ENCODE peak calls at places on chromosomes 13 and 19, in six cellular contexts. Y is effector memory CD4-positive, alpha-beta T cell; J is CD8-positive, alpha-beta memory T cell; S is ovary; T is left lung; L is heart right ventricle. Q is an unnamed sample.
A peak's percentile ranks its signal among the peaks of the same experiment; 100 is the strongest.

GRCh38 chr19:7705387-7706187 is 3.7 kb upstream of the FCER2 start:
- DNase-seq in Y (peak; percentile 57), J (peak; percentile 67), S (no peak), T (peak; percentile 91), L (peak; percentile 44), Q (no peak)

GRCh38 chr19:35055715-35056179 is 14.2 kb downstream of the HPN start:
- DNase-seq in Y (no peak), J (no peak), S (no peak), T (no peak), L (no peak), Q (no peak)

GRCh38 chr19:2193807-2194206 is 30.1 kb downstream of the DOT1L start:
- DNase-seq in Y (no peak), J (no peak), S (no peak), T (no peak), L (no peak), Q (no peak)

GRCh38 chr19:10069046-10069445 is 17.1 kb upstream of the SHFL start:
- DNase-seq in Y (no peak), J (no peak), S (no peak), T (no peak), L (no peak), Q (no peak)

GRCh38 chr13:35470671-35471465 is 5.6 kb downstream of the MAB21L1 start:
- DNase-seq in Y (no peak), J (no peak), S (peak; percentile 71), T (peak; percentile 79), L (peak; percentile 29), Q (peak; percentile 48)

GRCh38 chr13:46149272-46150133 is 32.5 kb downstream of the LCP1 start:
- DNase-seq in Y (no peak), J (no peak), S (no peak), T (no peak), L (no peak), Q (no peak)

GRCh38 chr19:37988758-37989635 is 82.0 kb downstream of the SIPA1L3 start:
- DNase-seq in Y (no peak), J (no peak), S (no peak), T (no peak), L (no peak), Q (no peak)

GRCh38 chr13:100560498-100561215 is 27.9 kb downstream of the GGACT start:
- DNase-seq in Y (no peak), J (no peak), S (no peak), T (no peak), L (no peak), Q (no peak)

GRCh38 chr13:99218969-99219368 is 18.3 kb downstream of the UBAC2 start:
- DNase-seq in Y (peak; percentile 42), J (peak; percentile 87), S (no peak), T (no peak), L (no peak), Q (peak; percentile 55)

GRCh38 chr13:40692946-40693345 is 26.5 kb upstream of the FOXO1 start:
- DNase-seq in Y (no peak), J (no peak), S (no peak), T (no peak), L (no peak), Q (peak; percentile 4)

GRCh38 chr19:37966211-37967072 is 59.4 kb downstream of the SIPA1L3 start:
- DNase-seq in Y (no peak), J (no peak), S (no peak), T (no peak), L (no peak), Q (no peak)

GRCh38 chr19:19460761-19461265 is 54.5 kb downstream of the TSSK6 start:
- DNase-seq in Y (peak; percentile 40), J (peak; percentile 71), S (peak; percentile 57), T (peak; percentile 92), L (peak; percentile 73), Q (no peak)

GRCh38 chr13:67769063-67769986 is 539.2 kb upstream of the PCDH9 start:
- DNase-seq in Y (no peak), J (no peak), S (no peak), T (peak; percentile 53), L (no peak), Q (no peak)

GRCh38 chr19:2969104-2969504 is 8.3 kb upstream of the TLE6 start:
- DNase-seq in Y (no peak), J (no peak), S (peak; percentile 64), T (peak; percentile 20), L (peak; percentile 84), Q (no peak)

GRCh38 chr19:30322641-30323320 is 49.4 kb upstream of the ZNF536 start:
- DNase-seq in Y (no peak), J (no peak), S (no peak), T (no peak), L (no peak), Q (no peak)

GRCh38 chr19:10113592-10113963 is 2.1 kb downstream of the P2RY11 start:
- DNase-seq in Y (no peak), J (peak; percentile 29), S (peak; percentile 53), T (no peak), L (no peak), Q (no peak)

GRCh38 chr19:42121666-42122069 is 10.6 kb downstream of the POU2F2 start:
- DNase-seq in Y (peak; percentile 68), J (peak; percentile 49), S (no peak), T (peak; percentile 91), L (peak; percentile 47), Q (peak; percentile 94)

GRCh38 chr13:85236431-85236830 is 562.8 kb downstream of the SLITRK6 start:
- DNase-seq in Y (no peak), J (no peak), S (no peak), T (no peak), L (no peak), Q (peak; percentile 67)

GRCh38 chr19:34232566-34233481 is 21.5 kb upstream of the GARRE1 start:
- DNase-seq in Y (no peak), J (no peak), S (peak; percentile 75), T (no peak), L (peak; percentile 54), Q (peak; percentile 77)

GRCh38 chr13:41496420-41497234 is 39.3 kb downstream of the RGCC start:
- DNase-seq in Y (no peak), J (no peak), S (no peak), T (no peak), L (no peak), Q (peak; percentile 43)

GRCh38 chr19:33419763-33420080 is 46.2 kb downstream of the CEBPG start:
- DNase-seq in Y (no peak), J (no peak), S (no peak), T (peak; percentile 65), L (no peak), Q (no peak)

GRCh38 chr19:51784922-51785690 is 9.9 kb upstream of the FPR3 start:
- DNase-seq in Y (no peak), J (no peak), S (no peak), T (no peak), L (peak; percentile 66), Q (no peak)

GRCh38 chr19:827710-828321 is at the start of gene AZU1:
- DNase-seq in Y (no peak), J (no peak), S (no peak), T (peak; percentile 86), L (no peak), Q (no peak)

GRCh38 chr13:74629985-74630384 is 495.8 kb upstream of the KLF12 start:
- DNase-seq in Y (no peak), J (no peak), S (no peak), T (no peak), L (no peak), Q (no peak)

GRCh38 chr13:64534302-64534701 is 2695.8 kb downstream of the PCDH9 start:
- DNase-seq in Y (no peak), J (no peak), S (no peak), T (no peak), L (no peak), Q (no peak)

GRCh38 chr13:44093607-44094583 is 214.2 kb downstream of the LACC1 start:
- DNase-seq in Y (no peak), J (no peak), S (no peak), T (no peak), L (no peak), Q (no peak)

GRCh38 chr13:26515721-26516120 is 41.8 kb upstream of the WASF3 start:
- DNase-seq in Y (no peak), J (no peak), S (no peak), T (no peak), L (no peak), Q (no peak)

GRCh38 chr13:21637296-21637695 is 33.3 kb upstream of the MICU2 start:
- DNase-seq in Y (no peak), J (no peak), S (no peak), T (peak; percentile 90), L (no peak), Q (peak; percentile 76)

GRCh38 chr13:79246575-79246949 is 159.5 kb downstream of the RBM26 start:
- DNase-seq in Y (no peak), J (no peak), S (no peak), T (no peak), L (no peak), Q (no peak)

GRCh38 chr19:48501446-48501960 is 10.1 kb downstream of the LMTK3 start:
- DNase-seq in Y (peak; percentile 40), J (peak; percentile 37), S (no peak), T (peak; percentile 88), L (no peak), Q (no peak)

GRCh38 chr13:112107289-112107688 is 40.3 kb downstream of the SOX1 start:
- DNase-seq in Y (no peak), J (no peak), S (no peak), T (peak; percentile 50), L (no peak), Q (no peak)
- H3K4me3 ChIP-seq in Y (no peak overlapping the region), J (no peak overlapping the region), S (no peak overlapping the region), T (no peak overlapping the region), L (no peak overlapping the region), Q (no peak overlapping the region)

DNA sequence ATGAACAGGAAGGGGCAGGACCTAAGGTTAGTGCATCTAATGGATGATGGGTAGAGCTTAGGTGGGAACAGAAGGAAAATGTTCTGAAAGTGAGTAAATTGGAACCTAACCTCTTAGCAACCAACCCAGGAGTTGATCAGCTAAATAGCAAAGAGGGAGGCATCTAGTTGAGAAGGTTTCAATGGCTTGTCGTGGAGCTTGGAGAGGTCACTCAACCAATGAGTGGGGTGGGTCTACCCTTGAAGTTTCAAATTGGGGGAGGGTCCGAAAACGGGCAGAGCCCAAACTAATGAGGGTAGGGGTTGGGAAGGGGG is 5.7 kb upstream of the SHKBP1 start:
- DNase-seq in Y (no peak), J (no peak), S (no peak), T (no peak), L (no peak), Q (no peak)
- H3K27ac ChIP-seq in Y (no peak overlapping the region), J (no peak overlapping the region), S (peak overlapping the region; percentile 42), T (no peak overlapping the region), L (no peak overlapping the region), Q (no peak overlapping the region)

GRCh38 chr13:23159205-23159586 is 21.6 kb upstream of the SGCG start:
- DNase-seq in Y (no peak), J (no peak), S (no peak), T (no peak), L (peak; percentile 33), Q (no peak)
- H3K4me3 ChIP-seq in Y (no peak overlapping the region), J (no peak overlapping the region), S (no peak overlapping the region), T (peak overlapping the region; percentile 23), L (peak overlapping the region; percentile 40), Q (no peak overlapping the region)

GRCh38 chr19:39408392-39409206 is 2.0 kb downstream of the ZFP36 start:
- DNase-seq in Y (peak; percentile 41), J (peak; percentile 54), S (peak; percentile 64), T (no peak), L (peak; percentile 21), Q (no peak)
- H3K27ac ChIP-seq in Y (peak overlapping the region; percentile 100), J (peak overlapping the region; percentile 97), S (peak overlapping the region; percentile 98), T (peak overlapping the region; percentile 100), L (peak overlapping the region; percentile 99), Q (no peak overlapping the region)